ENCODE peak calls at places on chromosomes 12 and 14, in four cellular contexts. D is GM19239, A is IMR-90, S is GM04503. N is an unnamed sample.

GRCh38 chr12:6612247-6612646 is 5.1 kb upstream of the CHD4 start:
- DNase-seq in A (no peak), S (no peak), D (no peak), N (no peak)

GRCh38 chr12:62586850-62587249 is 120.2 kb downstream of the MON2 start:
- DNase-seq in S (no peak), A (no peak), D (no peak), N (no peak)

GRCh38 chr12:99948380-99948779 is 36.4 kb downstream of the ANKS1B start:
- DNase-seq in S (no peak), A (no peak), D (no peak), N (no peak)

GRCh38 chr12:70252832-70253231 is 9.6 kb downstream of the CNOT2 start:
- DNase-seq in D (no peak), S (no peak), A (peak), N (no peak)

GRCh38 chr12:49518914-49519573 is 19.8 kb upstream of the KCNH3 start:
- DNase-seq in A (peak), D (no peak), S (no peak), N (no peak)

GRCh38 chr12:132674561-132674960 is 12.6 kb downstream of the POLE start:
- DNase-seq in A (no peak), D (no peak), S (no peak), N (no peak)

GRCh38 chr14:32250681-32251080 is 47.6 kb upstream of the RNU6-8 start:
- DNase-seq in A (no peak), S (no peak), D (no peak), N (no peak)

GRCh38 chr14:69518341-69519101 is 34.0 kb downstream of the PLEKHD1 start:
- DNase-seq in A (no peak), S (no peak), D (no peak), N (no peak)

GRCh38 chr14:36773136-36773540 is 111.5 kb downstream of the PAX9 start:
- DNase-seq in S (no peak), A (peak), D (no peak), N (no peak)

GRCh38 chr12:45674583-45674982 is 54.9 kb upstream of the ARID2 start:
- DNase-seq in S (peak), A (peak), D (no peak), N (peak)

GRCh38 chr14:36300337-36300736 is 20.1 kb downstream of the MBIP start:
- DNase-seq in D (no peak), S (no peak), A (peak), N (no peak)

GRCh38 chr12:117161460-117162166 is 28.7 kb downstream of the FBXO21 start:
- DNase-seq in S (no peak), D (no peak), A (no peak), N (no peak)

GRCh38 chr12:89663577-89664357 is 44.9 kb downstream of the ATP2B1 start:
- DNase-seq in S (no peak), A (peak), D (no peak), N (peak)

GRCh38 chr14:24461336-24461735 is 18.8 kb upstream of the SDR39U1 start:
- DNase-seq in S (no peak), D (no peak), A (no peak), N (no peak)

N was measured in AG09319.